ENCODE peak calls at places on chromosome 7, in five cellular contexts. U, P, T, V and W are unnamed samples.

GRCh38 chr7:151689196-151689971 is 169.7 kb upstream of the RHEB start:
- DNase-seq in U (peak; percentile 62), T (no peak), P (peak; percentile 51), V (no peak), W (no peak)

GRCh38 chr7:2299131-2299829 is 15.0 kb downstream of the SNX8 start:
- DNase-seq in U (no peak), P (no peak), V (peak; percentile 88), T (no peak), W (peak; percentile 87)

GRCh38 chr7:33070277-33070676 is 7.7 kb upstream of the NT5C3A start:
- DNase-seq in P (no peak), V (no peak), T (no peak), U (no peak), W (no peak)

GRCh38 chr7:27155816-27156507 is 513 bp downstream of the HOXA7 start:
- DNase-seq in P (no peak), U (no peak), T (no peak), V (no peak), W (peak; percentile 45)

GRCh38 chr7:129917934-129918333 is 34.8 kb downstream of the UBE2H start:
- DNase-seq in T (no peak), U (no peak), V (no peak), P (no peak), W (no peak)

GRCh38 chr7:100105534-100105933 is 4.1 kb downstream of the AP4M1 start:
- DNase-seq in V (no peak), U (no peak), T (no peak), P (no peak), W (no peak)

GRCh38 chr7:96596120-96596826 is 113.4 kb downstream of the SEM1 start:
- DNase-seq in U (no peak), P (no peak), T (no peak), V (no peak), W (peak; percentile 13)

GRCh38 chr7:143305423-143306070 is 10.4 kb upstream of the CLCN1 start:
- DNase-seq in U (peak; percentile 74), T (peak; percentile 44), V (peak; percentile 37), P (peak; percentile 71), W (peak; percentile 54)